ENCODE peak calls at places on chromosomes 12 and 14, in seven cellular contexts. C is transverse colon, V is upper lobe of left lung, D is NB4, G is testis, N is right lobe of liver, K is tibial nerve. U is an unnamed sample.
A peak's percentile ranks its signal among the peaks of the same experiment; 100 is the strongest.

GRCh38 chr12:31582155-31582554 is 8.8 kb downstream of the DENND5B start:
- DNase-seq in C (no peak), V (no peak), D (no peak), G (no peak), N (no peak), K (no peak), U (no peak)

GRCh38 chr12:6620137-6620884 is 13.1 kb upstream of the CHD4 start:
- DNase-seq in C (no peak), V (peak; percentile 86), D (no peak), G (peak; percentile 71), N (no peak), K (no peak), U (no peak)

GRCh38 chr14:58048219-58048618 is 103.8 kb downstream of the ARMH4 start:
- DNase-seq in C (no peak), V (no peak), D (no peak), G (no peak), N (no peak), K (no peak), U (no peak)

GRCh38 chr12:69751476-69751875 is 12.8 kb downstream of the RAB3IP start:
- DNase-seq in C (no peak), V (no peak), D (no peak), G (no peak), N (no peak), K (no peak), U (no peak)

GRCh38 chr14:27553820-27554219 is 956.0 kb upstream of the NOVA1 start:
- DNase-seq in C (no peak), V (no peak), D (no peak), G (no peak), N (no peak), K (no peak), U (no peak)

GRCh38 chr12:6315184-6315583 is 4.7 kb downstream of the PLEKHG6 start:
- DNase-seq in C (no peak), V (no peak), D (no peak), G (no peak), N (no peak), K (no peak), U (no peak)

GRCh38 chr14:91245029-91245428 is 525 bp upstream of the GPR68 start:
- DNase-seq in C (peak; percentile 48), V (no peak), D (no peak), G (no peak), N (no peak), K (no peak), U (no peak)

GRCh38 chr12:50615534-50616296 is 110.9 kb downstream of the DIP2B start:
- DNase-seq in C (no peak), V (no peak), D (no peak), G (no peak), N (no peak), K (no peak), U (no peak)

GRCh38 chr12:106248177-106248848 is 493 bp upstream of the CKAP4 start:
- DNase-seq in C (peak; percentile 69), V (no peak), D (peak; percentile 30), G (peak; percentile 71), N (peak; percentile 83), K (no peak), U (peak; percentile 92)

GRCh38 chr14:22039938-22040780 is 366.5 kb upstream of the OR4E1 start:
- DNase-seq in C (no peak), V (no peak), D (peak; percentile 23), G (no peak), N (no peak), K (no peak), U (no peak)

GRCh38 chr14:105093426-105094192 is 28.4 kb upstream of the GPR132 start:
- DNase-seq in C (peak; percentile 88), V (peak; percentile 96), D (peak; percentile 64), G (peak; percentile 67), N (no peak), K (no peak), U (no peak)
- TF ChIP-seq POLR2A in C (peak; percentile 62), V (peak; percentile 27), D (no peak), G (no peak), N (peak; percentile 49), K (no peak), U (no peak)

GRCh38 chr12:55092579-55092978 is 33.6 kb upstream of the OR9K2 start:
- DNase-seq in C (no peak), V (no peak), D (no peak), G (no peak), N (no peak), K (no peak), U (no peak)
- TF ChIP-seq CTCF in C (peak; percentile 20), V (no peak), D (no peak), G (no peak), N (no peak), K (no peak), U (no peak)

GRCh38 chr14:92435154-92435553 is 78.4 kb upstream of the RIN3 start:
- DNase-seq in C (no peak), V (no peak), D (no peak), G (no peak), N (no peak), K (no peak), U (no peak)

GRCh38 chr14:92437309-92437708 is 76.3 kb upstream of the RIN3 start:
- DNase-seq in C (no peak), V (no peak), D (no peak), G (no peak), N (no peak), K (no peak), U (no peak)

GRCh38 chr14:92430686-92431085 is 82.9 kb upstream of the RIN3 start:
- DNase-seq in C (no peak), V (no peak), D (no peak), G (no peak), N (no peak), K (no peak), U (no peak)

GRCh38 chr14:92436115-92436776 is 77.3 kb upstream of the RIN3 start:
- DNase-seq in C (no peak), V (no peak), D (no peak), G (no peak), N (no peak), K (no peak), U (no peak)

DNA sequence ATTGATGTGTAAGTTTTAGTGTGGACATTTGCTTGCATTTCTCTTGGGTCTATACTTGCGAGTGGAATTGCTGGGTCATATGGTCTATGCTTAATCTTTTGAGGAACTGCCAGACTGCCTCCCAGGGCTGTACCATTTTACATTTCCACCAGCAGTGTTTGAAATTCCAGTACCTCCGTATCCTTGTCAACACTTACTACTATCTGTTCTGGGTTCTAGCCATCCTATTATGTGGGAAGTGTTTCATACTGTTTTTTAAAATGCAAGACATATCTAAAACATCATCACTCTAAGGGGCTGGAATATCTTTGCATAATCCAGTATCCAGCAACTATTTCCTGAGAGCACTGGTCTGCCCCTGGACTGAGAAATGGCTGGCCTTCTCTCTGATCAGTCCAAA is 80.2 kb upstream of the RIN3 start:
- DNase-seq in C (no peak), V (no peak), D (no peak), G (no peak), N (no peak), K (no peak), U (no peak)
- TF ChIP-seq POLR2A in C (no peak), V (no peak), D (no peak), G (no peak), N (no peak), K (no peak), U (no peak)

DNA sequence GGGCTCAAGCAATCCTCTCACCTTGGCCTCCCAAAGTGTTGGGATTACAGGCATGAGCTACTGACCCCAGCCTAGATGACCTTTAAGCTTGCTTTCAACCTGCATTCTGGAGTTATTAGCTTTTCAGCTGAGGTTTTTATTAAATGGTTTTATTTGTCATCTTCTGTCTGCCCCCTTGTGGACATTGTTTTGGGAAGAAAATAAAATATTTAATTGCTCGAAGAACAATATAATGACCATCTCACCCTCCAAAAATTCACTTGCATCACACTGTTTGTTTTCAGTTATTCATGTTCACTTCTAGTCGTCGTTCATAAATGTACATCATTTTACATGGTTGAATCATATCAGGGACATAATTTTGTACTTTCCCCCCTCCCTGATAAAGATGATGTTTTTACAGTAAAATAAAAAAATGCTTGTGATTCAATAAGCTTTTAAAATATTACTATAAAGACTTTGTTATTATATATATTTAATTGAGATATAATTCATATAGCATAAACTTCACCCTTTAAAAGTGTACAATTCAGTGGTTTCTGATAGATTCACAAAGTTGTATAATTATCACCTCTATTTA is 10.1 kb upstream of the SPATS2 start:
- DNase-seq in C (no peak), V (no peak), D (peak; percentile 63), G (peak; percentile 8), N (no peak), K (no peak), U (no peak)
- TF ChIP-seq CTCF in C (peak; percentile 32), V (peak; percentile 37), D (peak; percentile 28), G (peak; percentile 28), N (peak; percentile 46), K (peak; percentile 52), U (no peak)

U was measured in lower leg skin.